ENCODE peak calls at places on chromosomes 3 and 15, in six cellular contexts. One of them, this sample, is unnamed.

GRCh38 chr15:38514601-38515000 is 50.0 kb downstream of the RASGRP1 start:
- DNase-seq in GDM1: no peak
- DNase-seq in RWPE1: no peak
- DNase-seq in endothelial cell of umbilical vein: peak
- DNase-seq in hepatocyte: no peak
- DNase-seq in H4: no peak
- DNase-seq in this sample: no peak

GRCh38 chr3:156303316-156303715 is 182.9 kb downstream of the KCNAB1 start:
- DNase-seq in hepatocyte: no peak
- DNase-seq in H4: no peak
- DNase-seq in RWPE1: no peak
- DNase-seq in GDM1: peak
- DNase-seq in endothelial cell of umbilical vein: no peak
- DNase-seq in this sample: no peak

GRCh38 chr3:23508464-23508863 is 297.3 kb upstream of the UBE2E1 start:
- DNase-seq in hepatocyte: peak
- DNase-seq in endothelial cell of umbilical vein: no peak
- DNase-seq in GDM1: no peak
- DNase-seq in RWPE1: no peak
- DNase-seq in H4: no peak
- DNase-seq in this sample: no peak

GRCh38 chr3:14764331-14765064 is 54.3 kb upstream of the FGD5 start:
- DNase-seq in endothelial cell of umbilical vein: no peak
- DNase-seq in RWPE1: no peak
- DNase-seq in hepatocyte: no peak
- DNase-seq in GDM1: no peak
- DNase-seq in H4: no peak
- DNase-seq in this sample: no peak

GRCh38 chr3:69944931-69945493 is 54.5 kb upstream of the SAMMSON start:
- DNase-seq in hepatocyte: no peak
- DNase-seq in GDM1: no peak
- DNase-seq in H4: no peak
- DNase-seq in endothelial cell of umbilical vein: no peak
- DNase-seq in RWPE1: no peak
- DNase-seq in this sample: no peak

GRCh38 chr3:124567168-124567567 is 163.1 kb upstream of the UMPS start:
- DNase-seq in GDM1: no peak
- DNase-seq in hepatocyte: no peak
- DNase-seq in endothelial cell of umbilical vein: no peak
- DNase-seq in RWPE1: no peak
- DNase-seq in H4: no peak
- DNase-seq in this sample: no peak

GRCh38 chr3:110744723-110745122 is 326.9 kb upstream of the NECTIN3 start:
- DNase-seq in H4: no peak
- DNase-seq in hepatocyte: no peak
- DNase-seq in RWPE1: no peak
- DNase-seq in GDM1: no peak
- DNase-seq in endothelial cell of umbilical vein: no peak
- DNase-seq in this sample: no peak

GRCh38 chr3:114792159-114792918 is 354.7 kb downstream of the ZBTB20 start:
- DNase-seq in hepatocyte: no peak
- DNase-seq in H4: no peak
- DNase-seq in GDM1: no peak
- DNase-seq in endothelial cell of umbilical vein: no peak
- DNase-seq in RWPE1: no peak
- DNase-seq in this sample: no peak

GRCh38 chr15:90004671-90005070 is 3.5 kb downstream of the ZNF710 start:
- DNase-seq in GDM1: peak
- DNase-seq in RWPE1: peak
- DNase-seq in endothelial cell of umbilical vein: peak
- DNase-seq in hepatocyte: peak
- DNase-seq in H4: no peak
- DNase-seq in this sample: no peak

GRCh38 chr3:55969634-55970033 is 482.5 kb upstream of the WNT5A start:
- DNase-seq in RWPE1: no peak
- DNase-seq in H4: no peak
- DNase-seq in GDM1: no peak
- DNase-seq in endothelial cell of umbilical vein: no peak
- DNase-seq in hepatocyte: no peak
- DNase-seq in this sample: no peak

GRCh38 chr3:193870376-193871092 is 265.4 kb upstream of the HES1 start:
- DNase-seq in hepatocyte: peak
- DNase-seq in RWPE1: peak
- DNase-seq in endothelial cell of umbilical vein: no peak
- DNase-seq in GDM1: no peak
- DNase-seq in H4: no peak
- DNase-seq in this sample: no peak

GRCh38 chr15:87736921-87737389 is 519.6 kb downstream of the NTRK3 start:
- DNase-seq in RWPE1: no peak
- DNase-seq in GDM1: no peak
- DNase-seq in endothelial cell of umbilical vein: no peak
- DNase-seq in hepatocyte: no peak
- DNase-seq in H4: no peak
- DNase-seq in this sample: no peak

GRCh38 chr3:183579967-183580720 is 24.6 kb upstream of the KLHL6 start:
- DNase-seq in endothelial cell of umbilical vein: peak
- DNase-seq in hepatocyte: peak
- DNase-seq in GDM1: no peak
- DNase-seq in H4: no peak
- DNase-seq in RWPE1: no peak
- DNase-seq in this sample: no peak

GRCh38 chr3:20078194-20078709 is 38.0 kb downstream of the KAT2B start:
- DNase-seq in GDM1: no peak
- DNase-seq in RWPE1: no peak
- DNase-seq in endothelial cell of umbilical vein: no peak
- DNase-seq in hepatocyte: no peak
- DNase-seq in H4: no peak
- DNase-seq in this sample: peak

GRCh38 chr15:70083423-70083822 is 14.3 kb downstream of the TLE3 start:
- DNase-seq in H4: no peak
- DNase-seq in GDM1: no peak
- DNase-seq in RWPE1: no peak
- DNase-seq in endothelial cell of umbilical vein: no peak
- DNase-seq in hepatocyte: no peak
- DNase-seq in this sample: peak

GRCh38 chr15:82018201-82018600 is 27.6 kb downstream of the MEX3B start:
- DNase-seq in GDM1: peak
- DNase-seq in endothelial cell of umbilical vein: no peak
- DNase-seq in RWPE1: no peak
- DNase-seq in H4: no peak
- DNase-seq in hepatocyte: no peak
- DNase-seq in this sample: no peak

GRCh38 chr3:25151497-25151896 is 276.6 kb upstream of the RARB start:
- DNase-seq in endothelial cell of umbilical vein: peak
- DNase-seq in RWPE1: peak
- DNase-seq in hepatocyte: no peak
- DNase-seq in GDM1: no peak
- DNase-seq in H4: peak
- DNase-seq in this sample: peak

GRCh38 chr15:22995786-22996185 is 15.6 kb upstream of the CYFIP1 start:
- DNase-seq in H4: no peak
- DNase-seq in endothelial cell of umbilical vein: no peak
- DNase-seq in GDM1: no peak
- DNase-seq in hepatocyte: no peak
- DNase-seq in RWPE1: no peak
- DNase-seq in this sample: no peak

GRCh38 chr3:9914011-9914410 is 2.9 kb upstream of the IL17RC start:
- DNase-seq in RWPE1: no peak
- DNase-seq in hepatocyte: no peak
- DNase-seq in endothelial cell of umbilical vein: no peak
- DNase-seq in H4: no peak
- DNase-seq in GDM1: no peak
- DNase-seq in this sample: no peak

GRCh38 chr3:136197159-136197715 is 1.1 kb upstream of the MSL2 start:
- DNase-seq in GDM1: no peak
- DNase-seq in endothelial cell of umbilical vein: no peak
- DNase-seq in hepatocyte: no peak
- DNase-seq in H4: no peak
- DNase-seq in RWPE1: no peak
- DNase-seq in this sample: peak

GRCh38 chr3:127424766-127425504 is 137.1 kb upstream of the PRR20G start:
- DNase-seq in H4: no peak
- DNase-seq in hepatocyte: no peak
- DNase-seq in GDM1: no peak
- DNase-seq in RWPE1: no peak
- DNase-seq in endothelial cell of umbilical vein: no peak
- DNase-seq in this sample: no peak

GRCh38 chr3:53079791-53080555 is 34.1 kb upstream of the SFMBT1 start:
- DNase-seq in endothelial cell of umbilical vein: no peak
- DNase-seq in RWPE1: no peak
- DNase-seq in GDM1: no peak
- DNase-seq in hepatocyte: no peak
- DNase-seq in H4: no peak
- DNase-seq in this sample: no peak

GRCh38 chr3:49456417-49456816 is 13.7 kb upstream of the DAG1 start:
- DNase-seq in GDM1: no peak
- DNase-seq in H4: no peak
- DNase-seq in RWPE1: no peak
- DNase-seq in endothelial cell of umbilical vein: no peak
- DNase-seq in hepatocyte: no peak
- DNase-seq in this sample: no peak

GRCh38 chr3:78494831-78495230 is 1273.0 kb downstream of the ROBO1 start:
- DNase-seq in RWPE1: no peak
- DNase-seq in H4: no peak
- DNase-seq in GDM1: no peak
- DNase-seq in endothelial cell of umbilical vein: no peak
- DNase-seq in hepatocyte: no peak
- DNase-seq in this sample: no peak

GRCh38 chr3:38314767-38315487 is 31.7 kb upstream of the XYLB start:
- DNase-seq in H4: no peak
- DNase-seq in hepatocyte: no peak
- DNase-seq in endothelial cell of umbilical vein: no peak
- DNase-seq in RWPE1: no peak
- DNase-seq in GDM1: no peak
- DNase-seq in this sample: no peak

GRCh38 chr15:96331942-96332853 is 1.7 kb downstream of the NR2F2 start:
- DNase-seq in H4: peak
- DNase-seq in RWPE1: no peak
- DNase-seq in GDM1: no peak
- DNase-seq in hepatocyte: peak
- DNase-seq in endothelial cell of umbilical vein: peak
- DNase-seq in this sample: peak

GRCh38 chr3:17686613-17687012 is 55.8 kb downstream of the TBC1D5 start:
- DNase-seq in endothelial cell of umbilical vein: no peak
- DNase-seq in RWPE1: no peak
- DNase-seq in H4: peak
- DNase-seq in hepatocyte: no peak
- DNase-seq in GDM1: peak
- DNase-seq in this sample: no peak

GRCh38 chr3:128152419-128153155 is 694 bp upstream of the EEFSEC start:
- DNase-seq in H4: peak
- DNase-seq in GDM1: no peak
- DNase-seq in RWPE1: no peak
- DNase-seq in endothelial cell of umbilical vein: no peak
- DNase-seq in hepatocyte: no peak
- DNase-seq in this sample: no peak

GRCh38 chr15:35560258-35560657 is 14.3 kb upstream of the DPH6 start:
- DNase-seq in endothelial cell of umbilical vein: no peak
- DNase-seq in RWPE1: no peak
- DNase-seq in GDM1: no peak
- DNase-seq in H4: no peak
- DNase-seq in hepatocyte: no peak
- DNase-seq in this sample: no peak

GRCh38 chr3:23217872-23218554 is 14.9 kb downstream of the UBE2E2 start:
- DNase-seq in hepatocyte: no peak
- DNase-seq in endothelial cell of umbilical vein: peak
- DNase-seq in RWPE1: no peak
- DNase-seq in GDM1: no peak
- DNase-seq in H4: no peak
- DNase-seq in this sample: no peak

GRCh38 chr15:37902126-37902525 is 32.3 kb upstream of the TMCO5A start:
- DNase-seq in RWPE1: no peak
- DNase-seq in H4: no peak
- DNase-seq in hepatocyte: no peak
- DNase-seq in endothelial cell of umbilical vein: no peak
- DNase-seq in GDM1: no peak
- DNase-seq in this sample: peak

GRCh38 chr3:3806856-3807255 is 7.6 kb downstream of the LRRN1 start:
- DNase-seq in H4: no peak
- DNase-seq in hepatocyte: no peak
- DNase-seq in GDM1: no peak
- DNase-seq in endothelial cell of umbilical vein: no peak
- DNase-seq in RWPE1: no peak
- DNase-seq in this sample: no peak

GRCh38 chr3:183260167-183260904 is 7.3 kb downstream of the B3GNT5 start:
- DNase-seq in endothelial cell of umbilical vein: no peak
- DNase-seq in H4: no peak
- DNase-seq in RWPE1: no peak
- DNase-seq in hepatocyte: no peak
- DNase-seq in GDM1: peak
- DNase-seq in this sample: no peak

GRCh38 chr3:31092748-31093607 is 198.5 kb upstream of the GADL1 start:
- DNase-seq in RWPE1: no peak
- DNase-seq in hepatocyte: no peak
- DNase-seq in H4: peak
- DNase-seq in endothelial cell of umbilical vein: peak
- DNase-seq in GDM1: no peak
- DNase-seq in this sample: no peak

GRCh38 chr3:190175490-190175889 is 54.8 kb upstream of the P3H2 start:
- DNase-seq in GDM1: no peak
- DNase-seq in H4: no peak
- DNase-seq in RWPE1: peak
- DNase-seq in hepatocyte: no peak
- DNase-seq in endothelial cell of umbilical vein: no peak
- DNase-seq in this sample: no peak

GRCh38 chr3:101292027-101292426 is 28.3 kb downstream of the IMPG2 start:
- DNase-seq in GDM1: no peak
- DNase-seq in H4: no peak
- DNase-seq in endothelial cell of umbilical vein: no peak
- DNase-seq in hepatocyte: no peak
- DNase-seq in RWPE1: no peak
- DNase-seq in this sample: no peak

GRCh38 chr3:38618343-38618742 is 31.1 kb downstream of the SCN5A start:
- DNase-seq in hepatocyte: no peak
- DNase-seq in H4: no peak
- DNase-seq in endothelial cell of umbilical vein: no peak
- DNase-seq in GDM1: no peak
- DNase-seq in RWPE1: no peak
- DNase-seq in this sample: no peak

GRCh38 chr3:188349276-188349962 is 195.5 kb downstream of the LPP start:
- DNase-seq in endothelial cell of umbilical vein: no peak
- DNase-seq in GDM1: no peak
- DNase-seq in RWPE1: no peak
- DNase-seq in hepatocyte: no peak
- DNase-seq in H4: peak
- DNase-seq in this sample: no peak